ENCODE peak calls at places on chromosomes 1 and 21, in six cellular contexts. L is heart left ventricle, J is neural progenitor cell, D is dorsolateral prefrontal cortex, G is Karpas-422, V is AG04450. H is an unnamed sample.

GRCh38 chr1:27090921-27091320 is 64.0 kb downstream of the SLC9A1 start:
- DNase-seq in L (no peak), J (no peak), D (no peak), G (peak; percentile 23), V (no peak), H (no peak)

GRCh38 chr1:149845416-149845815 is 54.0 kb upstream of the BOLA1 start:
- DNase-seq in L (no peak), J (peak; percentile 20), D (no peak), G (peak; percentile 38), V (no peak), H (no peak)

GRCh38 chr1:212108187-212108586 is 72.6 kb downstream of the DTL start:
- DNase-seq in L (no peak), J (no peak), D (no peak), G (no peak), V (no peak), H (no peak)

GRCh38 chr1:107669996-107670395 is 295.0 kb downstream of the VAV3 start:
- DNase-seq in L (no peak), J (no peak), D (no peak), G (no peak), V (no peak), H (no peak)

GRCh38 chr21:14271053-14271452 is 55.1 kb downstream of the RBM11 start:
- DNase-seq in L (no peak), J (no peak), D (no peak), G (no peak), V (no peak), H (no peak)

GRCh38 chr1:81654147-81654546 is 146.6 kb upstream of the ADGRL2 start:
- DNase-seq in L (no peak), J (no peak), D (no peak), G (no peak), V (no peak), H (no peak)

GRCh38 chr1:230121950-230122349 is 54.9 kb downstream of the GALNT2 start:
- DNase-seq in L (no peak), J (no peak), D (no peak), G (no peak), V (no peak), H (no peak)

GRCh38 chr1:204573563-204573925 is 57.3 kb downstream of the MDM4 start:
- DNase-seq in L (no peak), J (no peak), D (no peak), G (no peak), V (no peak), H (peak; percentile 24)

GRCh38 chr1:242428403-242429190 is 95.9 kb downstream of the PLD5 start:
- DNase-seq in L (no peak), J (no peak), D (no peak), G (no peak), V (no peak), H (no peak)

GRCh38 chr1:204445860-204446412 is 34.3 kb upstream of the PPP1R15B start:
- DNase-seq in L (no peak), J (peak; percentile 71), D (no peak), G (peak; percentile 88), V (no peak), H (peak; percentile 13)

GRCh38 chr1:241825581-241825980 is 22.4 kb upstream of the EXO1 start:
- DNase-seq in L (no peak), J (no peak), D (no peak), G (no peak), V (no peak), H (no peak)

GRCh38 chr1:2529776-2530500 is at the start of gene HES5:
- DNase-seq in L (peak; percentile 57), J (peak; percentile 99), D (peak; percentile 74), G (no peak), V (no peak), H (no peak)

GRCh38 chr1:33667386-33668282 is 195.2 kb downstream of the ZSCAN20 start:
- DNase-seq in L (no peak), J (no peak), D (no peak), G (no peak), V (no peak), H (no peak)

GRCh38 chr1:112501810-112502641 is 6.7 kb upstream of the WNT2B start:
- DNase-seq in L (peak; percentile 60), J (peak; percentile 84), D (peak; percentile 84), G (no peak), V (no peak), H (peak; percentile 53)

GRCh38 chr1:69569983-69570755 is 2.4 kb downstream of the LRRC7 start:
- DNase-seq in L (no peak), J (peak; percentile 52), D (peak; percentile 39), G (no peak), V (no peak), H (peak; percentile 43)

GRCh38 chr1:118117521-118117920 is 67.5 kb downstream of the SPAG17 start:
- DNase-seq in L (no peak), J (no peak), D (no peak), G (no peak), V (no peak), H (no peak)

GRCh38 chr1:187691439-187691838 is 862.7 kb downstream of the PLA2G4A start:
- DNase-seq in L (no peak), J (no peak), D (no peak), G (no peak), V (peak; percentile 65), H (peak; percentile 67)

GRCh38 chr1:34840426-34840825 is 19.1 kb downstream of the SMIM12 start:
- DNase-seq in L (no peak), J (no peak), D (no peak), G (no peak), V (no peak), H (no peak)

GRCh38 chr1:57600424-57600823 is 176.6 kb upstream of the DAB1 start:
- DNase-seq in L (no peak), J (peak; percentile 80), D (no peak), G (no peak), V (no peak), H (no peak)

GRCh38 chr1:31497601-31498000 is 78.7 kb upstream of the TINAGL1 start:
- DNase-seq in L (no peak), J (no peak), D (no peak), G (no peak), V (peak; percentile 18), H (peak; percentile 86)

GRCh38 chr1:39683591-39684312 is 7.5 kb downstream of the HPCAL4 start:
- DNase-seq in L (no peak), J (peak; percentile 35), D (no peak), G (no peak), V (no peak), H (no peak)

GRCh38 chr21:44823179-44823654 is 5.4 kb upstream of the SUMO3 start:
- DNase-seq in L (no peak), J (no peak), D (no peak), G (no peak), V (no peak), H (no peak)

GRCh38 chr1:205226868-205227583 is 720 bp upstream of the TMCC2 start:
- DNase-seq in L (no peak), J (no peak), D (no peak), G (peak; percentile 78), V (no peak), H (peak; percentile 56)

GRCh38 chr21:41360072-41360821 is 1.6 kb upstream of the MX2 start:
- DNase-seq in L (peak; percentile 60), J (peak; percentile 50), D (no peak), G (no peak), V (peak; percentile 10), H (no peak)

GRCh38 chr1:87985071-87985470 is 656.4 kb downstream of the LMO4 start:
- DNase-seq in L (no peak), J (no peak), D (no peak), G (no peak), V (no peak), H (no peak)

GRCh38 chr1:204074274-204075115 is 1.6 kb downstream of the SOX13 start:
- DNase-seq in L (peak; percentile 84), J (peak; percentile 71), D (peak; percentile 52), G (no peak), V (no peak), H (peak; percentile 46)

GRCh38 chr1:241998412-241998921 is 431 bp downstream of the MAP1LC3C start:
- DNase-seq in L (peak; percentile 74), J (peak; percentile 60), D (peak; percentile 43), G (no peak), V (peak; percentile 38), H (peak; percentile 64)

GRCh38 chr1:180981596-180982387 is 40.9 kb downstream of the STX6 start:
- DNase-seq in L (no peak), J (peak; percentile 48), D (no peak), G (peak; percentile 45), V (no peak), H (no peak)

GRCh38 chr1:30414086-30414850 is 309.1 kb downstream of the MATN1 start:
- DNase-seq in L (no peak), J (no peak), D (no peak), G (no peak), V (no peak), H (no peak)

GRCh38 chr21:33109574-33110339 is 39.8 kb downstream of the OLIG1 start:
- DNase-seq in L (no peak), J (peak; percentile 70), D (no peak), G (no peak), V (no peak), H (no peak)

GRCh38 chr1:67724928-67725560 is 40.0 kb downstream of the GADD45A start:
- DNase-seq in L (peak; percentile 77), J (no peak), D (no peak), G (no peak), V (no peak), H (peak; percentile 92)
- H3K27ac ChIP-seq in L (peak overlapping the region; percentile 33), J (no peak overlapping the region), D (no peak overlapping the region), G (no peak overlapping the region), V (no peak overlapping the region), H (peak overlapping the region; percentile 88)

GRCh38 chr1:38135621-38136414 is 89.2 kb upstream of the POU3F1 start:
- DNase-seq in L (no peak), J (peak; percentile 51), D (no peak), G (no peak), V (no peak), H (no peak)
- H3K27me3 ChIP-seq in L (peaks cover 42% of the 10 kb centered on the region), J (no peaks in the 10 kb centered on the region), D (no peaks in the 10 kb centered on the region), G (no peaks in the 10 kb centered on the region), V (peaks cover 52% of the 10 kb centered on the region), H (peaks cover 42% of the 10 kb centered on the region)

DNA sequence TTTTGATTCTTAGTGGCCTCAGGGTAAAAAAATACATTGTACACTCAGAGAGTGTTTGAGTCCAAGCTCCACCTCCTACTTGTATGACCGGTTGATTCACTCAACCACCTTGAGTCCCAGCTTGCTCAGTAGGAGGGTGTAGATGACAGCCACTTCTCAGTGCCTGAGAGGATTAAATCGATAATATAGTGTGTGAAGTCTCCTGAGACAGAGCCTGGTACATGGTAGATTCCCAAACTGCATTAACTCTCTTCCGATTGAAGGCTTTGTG is 38.4 kb downstream of the NCMAP start:
- DNase-seq in L (no peak), J (no peak), D (no peak), G (no peak), V (no peak), H (no peak)
- H3K27ac ChIP-seq in L (no peak overlapping the region), J (no peak overlapping the region), D (no peak overlapping the region), G (no peak overlapping the region), V (no peak overlapping the region), H (no peak overlapping the region)

GRCh38 chr1:228009828-228010775 is 3.3 kb downstream of the WNT3A start:
- DNase-seq in L (no peak), J (no peak), D (no peak), G (peak; percentile 78), V (no peak), H (no peak)

GRCh38 chr1:228007801-228008341 is 1.1 kb downstream of the WNT3A start:
- DNase-seq in L (no peak), J (no peak), D (no peak), G (no peak), V (no peak), H (no peak)

GRCh38 chr1:228010921-228011320 is 4.1 kb downstream of the WNT3A start:
- DNase-seq in L (no peak), J (no peak), D (no peak), G (no peak), V (no peak), H (no peak)

GRCh38 chr1:228008391-228009115 is 1.8 kb downstream of the WNT3A start:
- DNase-seq in L (no peak), J (peak; percentile 65), D (no peak), G (no peak), V (no peak), H (no peak)

GRCh38 chr1:228009116-228009827 is 2.5 kb downstream of the WNT3A start:
- DNase-seq in L (no peak), J (no peak), D (no peak), G (peak; percentile 43), V (no peak), H (no peak)
- H3K27me3 ChIP-seq in L (peaks cover 54% of the 10 kb centered on the region), J (peaks cover 99% of the 10 kb centered on the region), D (peaks cover 51% of the 10 kb centered on the region), G (no peaks in the 10 kb centered on the region), V (peaks cover 55% of the 10 kb centered on the region), H (peaks cover 54% of the 10 kb centered on the region)